ENCODE peak calls at places on chromosomes 6 and 20, in four cellular contexts. M is HCT116, U is NB4, Z is fibroblast of pulmonary artery. L is an unnamed sample.

GRCh38 chr6:21142716-21143115 is 450.8 kb upstream of the SOX4 start:
- DNase-seq in M (no peak), U (no peak), Z (no peak), L (no peak)

GRCh38 chr20:44738779-44739477 is 6.7 kb upstream of the KCNK15 start:
- DNase-seq in M (peak; percentile 89), U (peak; percentile 74), Z (peak; percentile 80), L (peak; percentile 80)

GRCh38 chr20:7760261-7761048 is 179.8 kb downstream of the HAO1 start:
- DNase-seq in M (no peak), U (no peak), Z (no peak), L (no peak)

GRCh38 chr6:93219447-93219846 is 199.9 kb downstream of the EPHA7 start:
- DNase-seq in M (no peak), U (no peak), Z (no peak), L (no peak)

GRCh38 chr6:159680104-159680503 is 12.9 kb downstream of the SOD2 start:
- DNase-seq in M (no peak), U (no peak), Z (no peak), L (no peak)

GRCh38 chr6:145705561-145705960 is 29.8 kb downstream of the EPM2A start:
- DNase-seq in M (no peak), U (peak; percentile 78), Z (peak; percentile 92), L (peak; percentile 78)

GRCh38 chr6:148407372-148407771 is 64.7 kb downstream of the SASH1 start:
- DNase-seq in M (no peak), U (no peak), Z (peak; percentile 93), L (peak; percentile 99)

GRCh38 chr20:10271470-10272219 is 53.0 kb downstream of the SNAP25 start:
- DNase-seq in M (no peak), U (no peak), Z (no peak), L (no peak)

GRCh38 chr6:49453221-49453620 is 9.8 kb downstream of the MMUT start:
- DNase-seq in M (no peak), U (no peak), Z (peak; percentile 25), L (no peak)

GRCh38 chr20:35145141-35145564 is 2.0 kb downstream of the EDEM2 start:
- DNase-seq in M (peak; percentile 47), U (peak; percentile 72), Z (peak; percentile 70), L (peak; percentile 66)

GRCh38 chr6:157990321-157991066 is 8.8 kb downstream of the SYNJ2 start:
- DNase-seq in M (no peak), U (peak; percentile 99), Z (no peak), L (peak; percentile 81)

GRCh38 chr6:100382031-100382430 is 82.7 kb downstream of the SIM1 start:
- DNase-seq in M (no peak), U (no peak), Z (no peak), L (peak; percentile 16)

GRCh38 chr6:128327890-128328289 is 192.5 kb downstream of the PTPRK start:
- DNase-seq in M (peak; percentile 3), U (peak; percentile 66), Z (peak; percentile 56), L (peak; percentile 50)

GRCh38 chr6:117307655-117308054 is 42.3 kb downstream of the VGLL2 start:
- DNase-seq in M (no peak), U (no peak), Z (no peak), L (no peak)

GRCh38 chr6:24844061-24844460 is 45.3 kb upstream of the ARMH2 start:
- DNase-seq in M (no peak), U (no peak), Z (no peak), L (no peak)

GRCh38 chr6:49497308-49497707 is 2.4 kb upstream of the GLYATL3 start:
- DNase-seq in M (no peak), U (no peak), Z (no peak), L (no peak)

GRCh38 chr6:31622678-31623077 is 2.2 kb downstream of the PRRC2A start:
- DNase-seq in M (no peak), U (peak; percentile 65), Z (no peak), L (no peak)

GRCh38 chr6:147949981-147950622 is 392.5 kb upstream of the SASH1 start:
- DNase-seq in M (no peak), U (no peak), Z (peak; percentile 25), L (no peak)

GRCh38 chr20:13788167-13788834 is 3.5 kb downstream of the NDUFAF5 start:
- DNase-seq in M (peak; percentile 65), U (peak; percentile 72), Z (peak; percentile 79), L (peak; percentile 72)

GRCh38 chr6:1062786-1063545 is 248.9 kb upstream of the FOXQ1 start:
- DNase-seq in M (no peak), U (peak; percentile 14), Z (no peak), L (no peak)

GRCh38 chr6:6645266-6645917 is 56.9 kb downstream of the LY86 start:
- DNase-seq in M (no peak), U (peak; percentile 91), Z (no peak), L (no peak)
- TF ChIP-seq CTCF in M (no peak), U (no peak), Z (no peak), L (no peak)

DNA sequence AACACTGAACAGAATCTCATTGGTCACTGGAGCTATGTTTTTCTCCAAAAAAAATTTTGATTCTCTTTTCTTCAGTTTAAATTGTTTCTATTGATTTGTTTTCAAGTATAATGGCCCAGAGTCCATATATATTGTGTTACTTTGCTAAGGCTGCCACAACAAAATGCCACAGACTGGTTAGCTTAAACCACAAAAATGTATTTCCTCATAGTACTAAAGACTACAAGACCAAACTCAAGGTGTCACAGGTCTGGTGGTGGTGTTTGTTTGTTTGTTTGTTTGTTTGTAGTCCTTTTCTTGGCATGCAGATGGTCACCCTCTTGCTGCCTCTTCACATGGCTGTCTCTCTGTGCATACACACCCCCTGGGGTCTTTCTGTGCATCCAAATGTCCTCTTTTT is 34.0 kb downstream of the BMP5 start:
- DNase-seq in M (no peak), U (no peak), Z (no peak), L (no peak)
- H3K4me3 ChIP-seq in M (no peak overlapping the region), U (no peak overlapping the region), Z (no peak overlapping the region), L (no peak overlapping the region)

GRCh38 chr20:59253779-59254319 is 46.6 kb upstream of the EDN3 start:
- DNase-seq in M (no peak), U (peak; percentile 95), Z (no peak), L (no peak)
- TF ChIP-seq CTCF in M (no peak), U (peak; percentile 14), Z (no peak), L (no peak)

DNA sequence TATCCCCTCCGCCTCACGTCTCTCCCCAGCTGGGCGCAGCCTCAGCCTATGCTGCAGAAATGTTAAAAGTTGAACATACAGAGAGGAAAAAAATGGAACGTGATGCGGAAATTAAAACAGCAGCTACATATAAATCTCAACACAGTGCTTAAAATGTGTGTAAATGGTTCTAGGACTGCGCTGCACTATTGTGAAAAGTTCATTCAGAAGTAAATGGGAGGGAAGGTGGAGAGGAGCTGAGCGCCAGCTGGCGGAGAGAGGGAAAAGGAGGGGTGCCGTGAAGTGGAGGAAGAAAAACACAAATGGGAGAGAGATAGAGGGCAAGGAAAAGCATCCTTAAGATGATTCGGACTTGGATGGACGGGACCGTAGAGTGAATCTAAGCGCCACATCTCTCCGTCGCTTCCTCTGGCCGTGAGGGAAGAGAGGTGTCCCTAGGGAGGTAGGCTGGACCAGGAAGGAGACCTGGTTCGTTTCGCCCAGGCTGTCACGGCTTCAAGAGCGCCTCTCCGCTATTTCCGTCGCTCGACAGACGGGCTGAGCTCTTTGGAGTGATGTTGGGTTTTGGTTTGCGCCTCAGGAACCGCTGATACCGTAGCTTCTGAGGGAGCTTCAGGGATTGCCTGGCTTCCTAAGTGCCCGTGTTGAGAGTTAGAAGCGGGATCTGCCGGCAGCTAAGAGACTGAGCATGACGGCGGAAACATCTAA is 113.7 kb downstream of the TRIM27 start:
- DNase-seq in M (no peak), U (peak; percentile 62), Z (no peak), L (no peak)
- H3K4me3 ChIP-seq in M (no peak overlapping the region), U (peak overlapping the region; percentile 63), Z (peak overlapping the region; percentile 46), L (peak overlapping the region; percentile 54)